ENCODE peak calls at places on chromosomes 4 and X, in six cellular contexts. F is GM23338, V is HFF-Myc, C is ovary, K is OCI-LY7, A is ascending aorta. H is an unnamed sample.

GRCh38 chr4:55545133-55545532 is 1.6 kb downstream of the CLOCK start:
- DNase-seq in A (no peak), K (no peak), V (no peak), F (peak), C (no peak), H (no peak)

GRCh38 chrX:13369541-13370140 is 49.8 kb upstream of the ATXN3L start:
- DNase-seq in C (no peak), K (no peak), A (no peak), V (no peak), F (no peak), H (no peak)

GRCh38 chr4:86243750-86244149 is 116.1 kb downstream of the MAPK10 start:
- DNase-seq in V (no peak), A (no peak), K (no peak), C (no peak), F (no peak), H (no peak)

GRCh38 chrX:132488092-132488749 is 617 bp downstream of the MBNL3 start:
- DNase-seq in K (peak), V (no peak), C (peak), A (no peak), F (no peak), H (peak)

GRCh38 chr4:57078685-57079521 is 31.3 kb downstream of the IGFBP7 start:
- DNase-seq in V (no peak), C (no peak), A (no peak), F (peak), K (no peak), H (no peak)

GRCh38 chr4:182179105-182179504 is 64.1 kb upstream of the TENM3 start:
- DNase-seq in A (no peak), F (peak), K (no peak), C (no peak), V (peak), H (no peak)

GRCh38 chr4:7750972-7751371 is 188.7 kb downstream of the AFAP1 start:
- DNase-seq in A (no peak), F (no peak), C (no peak), V (no peak), K (no peak), H (no peak)

GRCh38 chr4:93396274-93396673 is 432.3 kb upstream of the ATOH1 start:
- DNase-seq in A (no peak), K (no peak), F (no peak), V (no peak), C (no peak), H (no peak)

GRCh38 chr4:60683953-60684352 is 516.2 kb upstream of the ADGRL3 start:
- DNase-seq in F (no peak), V (peak), C (no peak), A (peak), K (no peak), H (no peak)

GRCh38 chr4:75702919-75703411 is 21.4 kb upstream of the USO1 start:
- DNase-seq in V (no peak), A (no peak), C (no peak), K (no peak), F (peak), H (no peak)

GRCh38 chrX:14497184-14497666 is 32.1 kb upstream of the GLRA2 start:
- DNase-seq in V (no peak), K (no peak), C (no peak), A (no peak), F (no peak), H (no peak)

GRCh38 chr4:39730067-39730466 is 32.1 kb downstream of the UBE2K start:
- DNase-seq in C (no peak), V (no peak), A (no peak), K (no peak), F (no peak), H (no peak)

GRCh38 chrX:120457766-120458180 is 11.3 kb downstream of the LAMP2 start:
- DNase-seq in F (no peak), V (peak), C (no peak), A (no peak), K (peak), H (no peak)

GRCh38 chr4:77538144-77538543 is 67.5 kb upstream of the CXCL13 start:
- DNase-seq in F (no peak), A (no peak), C (no peak), K (no peak), V (no peak), H (no peak)

GRCh38 chrX:78496483-78496882 is 162.6 kb downstream of the RTL3 start:
- DNase-seq in A (no peak), K (no peak), F (no peak), C (no peak), V (no peak), H (no peak)

GRCh38 chrX:31860686-31861085 is 788.8 kb upstream of the FTHL17 start:
- DNase-seq in A (no peak), K (no peak), F (no peak), V (no peak), C (no peak), H (no peak)

GRCh38 chr4:142404191-142404611 is 441.9 kb downstream of the INPP4B start:
- DNase-seq in A (peak), V (no peak), K (no peak), F (no peak), C (no peak), H (no peak)

GRCh38 chr4:174714393-174715211 is 114.4 kb downstream of the GLRA3 start:
- DNase-seq in K (peak), V (peak), A (no peak), F (peak), C (no peak), H (no peak)

GRCh38 chr4:147093206-147093605 is 147.5 kb upstream of the TTC29 start:
- DNase-seq in K (no peak), A (no peak), F (no peak), C (no peak), V (no peak), H (no peak)

GRCh38 chr4:147096667-147097604 is 151.3 kb upstream of the TTC29 start:
- DNase-seq in C (no peak), K (peak), V (peak), A (no peak), F (peak), H (no peak)

GRCh38 chr4:147090486-147090885 is 144.8 kb upstream of the TTC29 start:
- DNase-seq in A (no peak), C (no peak), V (no peak), K (no peak), F (no peak), H (no peak)

GRCh38 chr4:147094228-147094627 is 148.6 kb upstream of the TTC29 start:
- DNase-seq in A (no peak), K (no peak), V (no peak), C (no peak), F (peak), H (no peak)
- TF ChIP-seq CTCF in A (no peak), K (no peak), V (peak), C (no peak), F (peak), H (no peak)

GRCh38 chr4:143531368-143531767 is 17.9 kb downstream of the SMARCA5 start:
- DNase-seq in C (no peak), V (no peak), K (peak), F (peak), A (no peak), H (no peak)
- TF ChIP-seq CTCF in C (no peak), V (no peak), K (peak), F (peak), A (peak), H (peak)

DNA sequence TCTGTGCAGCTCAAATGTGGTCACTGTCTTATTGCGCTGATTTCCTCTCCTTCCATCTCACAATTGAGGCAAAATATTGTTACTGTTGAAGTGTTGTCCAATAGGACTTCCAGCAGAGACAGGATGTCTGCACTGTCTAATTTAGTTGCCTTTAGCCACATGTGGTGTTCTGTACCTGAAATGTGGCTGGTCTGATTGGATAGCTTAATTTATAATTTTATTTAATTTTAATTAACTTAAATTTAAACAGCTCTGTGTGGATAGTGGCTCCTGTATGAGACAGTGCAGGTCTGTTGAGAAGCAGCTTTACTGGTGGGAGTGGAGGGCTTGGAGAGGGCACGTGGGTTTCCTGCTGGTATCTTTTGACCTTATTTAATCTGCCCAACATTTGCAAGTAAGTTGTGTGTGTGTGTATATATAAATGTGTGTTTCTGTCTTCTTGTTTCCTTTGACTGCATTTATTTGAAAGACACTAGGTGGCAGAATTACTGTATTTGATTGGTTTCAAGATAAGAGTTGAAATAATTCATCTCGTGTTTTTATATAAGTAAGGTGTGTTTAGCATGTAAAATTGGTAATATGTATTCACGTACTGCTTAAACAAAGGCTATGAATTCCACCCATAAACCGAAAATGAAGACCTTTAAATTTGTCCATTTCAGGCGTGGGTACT is 55.3 kb upstream of the MSANTD1 start:
- DNase-seq in V (no peak), A (no peak), F (no peak), K (peak), C (no peak), H (no peak)
- TF ChIP-seq CTCF in V (no peak), A (peak), F (peak), K (peak), C (no peak), H (peak)

DNA sequence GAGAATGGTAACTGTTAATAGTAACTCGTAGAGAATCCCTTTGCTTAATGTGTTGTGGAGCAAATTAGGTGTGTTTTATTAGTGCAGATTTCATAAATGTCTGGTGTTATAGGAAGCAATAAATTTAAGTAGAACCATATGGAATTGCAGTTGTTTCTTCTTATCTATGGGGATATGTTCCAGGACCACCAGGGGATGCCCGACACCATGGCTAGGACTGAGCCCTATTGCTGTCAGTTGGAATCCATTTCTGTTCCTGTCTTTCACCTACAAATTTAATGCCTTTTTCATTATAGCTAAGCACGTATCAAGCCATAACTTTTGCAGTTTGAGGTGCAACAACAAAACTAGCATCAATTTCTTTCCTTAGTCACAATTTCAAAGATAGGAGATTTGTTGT is 72.5 kb downstream of the DDIT4L start:
- DNase-seq in A (no peak), C (no peak), K (no peak), F (no peak), V (no peak), H (no peak)
- TF ChIP-seq CTCF in A (no peak), C (no peak), K (no peak), F (peak), V (peak), H (no peak)

GRCh38 chr4:152935661-152936445 is at the start of gene FHDC1:
- DNase-seq in F (peak), V (no peak), C (peak), K (no peak), A (no peak), H (no peak)
- TF ChIP-seq CTCF in F (no peak), V (no peak), C (no peak), K (no peak), A (no peak), H (no peak)

GRCh38 chrX:131264053-131264452 is 25.1 kb downstream of the IGSF1 start:
- DNase-seq in K (no peak), V (no peak), C (no peak), F (no peak), A (no peak), H (no peak)

GRCh38 chrX:131262200-131262599 is 26.9 kb downstream of the IGSF1 start:
- DNase-seq in V (no peak), K (no peak), A (no peak), F (no peak), C (no peak), H (no peak)

GRCh38 chrX:131264665-131265064 is 24.4 kb downstream of the IGSF1 start:
- DNase-seq in F (no peak), A (no peak), C (no peak), V (no peak), K (no peak), H (no peak)

DNA sequence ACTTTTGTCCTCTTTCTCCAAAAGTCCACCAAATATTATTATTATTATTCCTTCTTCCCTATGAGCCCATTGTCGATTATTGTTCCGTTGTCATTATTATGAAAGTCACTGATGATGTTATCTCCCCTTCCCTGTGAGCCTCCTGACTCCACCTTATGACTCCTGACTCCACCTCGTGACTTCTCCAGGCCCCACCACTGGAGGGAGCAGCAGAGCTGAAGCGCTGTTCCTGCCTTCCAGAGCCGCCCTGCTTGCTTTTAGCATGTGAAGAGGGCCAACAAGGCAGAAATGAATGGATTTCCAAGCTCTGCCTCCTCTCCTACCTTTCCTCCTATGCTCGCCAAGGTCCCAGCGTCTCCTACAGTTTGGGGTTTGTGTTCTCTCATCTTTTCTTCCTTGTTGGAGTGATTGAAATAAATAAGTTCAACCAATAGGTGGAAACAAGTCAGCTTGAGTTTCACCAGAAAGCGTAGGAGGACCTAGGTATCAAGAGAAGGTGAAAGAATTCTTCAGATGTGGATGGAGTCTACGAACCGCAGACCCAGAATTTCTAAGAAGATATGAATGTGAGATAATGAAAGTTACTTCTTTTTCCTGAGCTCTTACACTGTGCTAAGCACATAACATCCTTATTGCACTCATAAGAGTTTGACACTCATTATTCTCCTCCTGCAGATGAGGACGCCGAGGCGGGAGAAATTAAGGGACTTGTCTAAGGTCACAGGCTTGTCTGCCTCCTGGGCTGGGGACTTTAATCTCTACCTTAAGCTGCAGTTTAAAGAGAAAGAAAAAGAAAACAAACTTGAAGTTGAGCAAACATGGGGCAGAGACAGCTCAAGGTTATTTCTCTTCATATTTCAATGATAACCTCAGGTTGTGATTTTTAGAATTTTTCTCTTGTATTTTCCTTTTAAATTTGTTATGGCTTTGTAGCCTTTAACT is 26.1 kb downstream of the IGSF1 start:
- DNase-seq in K (peak), C (no peak), V (no peak), F (peak), A (no peak), H (no peak)
- TF ChIP-seq CTCF in K (peak), C (no peak), V (no peak), F (peak), A (no peak), H (no peak)

DNA sequence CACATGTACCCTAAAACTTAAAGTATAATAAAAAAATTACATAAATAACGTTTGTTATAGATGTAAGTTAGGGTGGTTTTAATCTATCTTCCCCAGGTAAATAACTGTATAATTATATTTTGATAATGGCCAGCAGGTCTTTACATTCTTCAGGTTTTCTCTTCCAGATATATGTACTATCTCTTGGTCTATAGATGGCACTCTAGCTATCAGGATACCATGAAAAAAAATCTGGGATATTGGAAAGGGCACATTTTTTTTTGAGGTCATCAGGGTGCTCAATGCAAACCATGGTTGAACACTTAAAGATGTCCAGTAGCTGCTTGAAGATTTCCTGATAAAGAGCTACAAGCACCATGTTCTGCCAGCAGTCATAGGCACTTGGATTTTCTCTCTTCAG is 15.6 kb upstream of the ADH4 start:
- DNase-seq in F (no peak), C (no peak), K (no peak), A (no peak), V (no peak), H (no peak)
- TF ChIP-seq CTCF in F (peak), C (no peak), K (peak), A (no peak), V (no peak), H (no peak)